ENCODE peak calls at places on chromosomes 7 and 10, in seven cellular contexts. J is H1, W is SK-N-SH, K is GM12878, E is HCT116, G is K562, N is HepG2. C is an unnamed sample.

GRCh38 chr10:132845041-132845551 is 59.1 kb upstream of the NKX6-2 start:
- DNase-seq in N (no peak), G (no peak), E (no peak), W (peak), K (no peak), J (no peak), C (no peak)

GRCh38 chr10:35216303-35216905 is 89.8 kb downstream of the CREM start:
- DNase-seq in E (no peak), K (no peak), W (no peak), G (no peak), N (peak), J (no peak), C (no peak)

GRCh38 chr10:4240641-4241197 is 455.7 kb upstream of the KLF6 start:
- DNase-seq in J (no peak), W (no peak), G (no peak), K (no peak), N (no peak), E (no peak), C (no peak)

GRCh38 chr10:22334414-22335203 is 10.7 kb upstream of the SPAG6 start:
- DNase-seq in K (no peak), J (peak), N (no peak), W (no peak), E (no peak), G (no peak), C (no peak)

GRCh38 chr10:34022195-34022594 is 687.7 kb upstream of the NRP1 start:
- DNase-seq in W (no peak), E (no peak), G (no peak), J (no peak), K (no peak), N (no peak), C (no peak)

GRCh38 chr7:96547371-96547811 is 162.3 kb downstream of the SEM1 start:
- DNase-seq in K (no peak), G (no peak), J (no peak), E (no peak), N (no peak), W (peak), C (no peak)

GRCh38 chr7:110921478-110922210 is 169.3 kb upstream of the LRRN3 start:
- DNase-seq in N (no peak), E (no peak), J (no peak), K (no peak), W (no peak), G (no peak), C (no peak)

GRCh38 chr10:72175166-72175565 is 40.6 kb upstream of the ANAPC16 start:
- DNase-seq in G (no peak), N (no peak), K (peak), W (no peak), J (no peak), E (no peak), C (no peak)

GRCh38 chr10:33335550-33335799 is 1.0 kb upstream of the NRP1 start:
- DNase-seq in J (no peak), G (no peak), N (no peak), K (no peak), W (no peak), E (no peak), C (no peak)

GRCh38 chr7:151637781-151638261 is 118.1 kb upstream of the RHEB start:
- DNase-seq in E (no peak), W (no peak), K (no peak), G (no peak), N (no peak), J (no peak), C (no peak)

GRCh38 chr7:22001345-22002004 is 55.8 kb upstream of the CDCA7L start:
- DNase-seq in W (peak), N (peak), G (peak), K (peak), J (no peak), E (peak), C (peak)

GRCh38 chr10:42754155-42755027 is 28.2 kb upstream of the BMS1 start:
- DNase-seq in E (no peak), W (peak), J (peak), N (no peak), K (no peak), G (peak), C (no peak)

GRCh38 chr7:36029846-36030510 is 123.1 kb upstream of the EEPD1 start:
- DNase-seq in J (no peak), G (no peak), N (no peak), W (no peak), K (no peak), E (no peak), C (no peak)

GRCh38 chr10:102621418-102622325 is 22.6 kb upstream of the TRIM8 start:
- DNase-seq in K (no peak), E (no peak), W (no peak), N (peak), G (no peak), J (no peak), C (peak)

GRCh38 chr10:131786756-131787605 is 113.8 kb upstream of the PPP2R2D start:
- DNase-seq in N (no peak), K (peak), W (peak), E (peak), G (no peak), J (no peak), C (no peak)

GRCh38 chr7:55065511-55066229 is 46.9 kb downstream of the EGFR start:
- DNase-seq in G (no peak), N (peak), E (peak), W (no peak), K (peak), J (no peak), C (peak)

GRCh38 chr10:16646474-16647059 is 124.9 kb upstream of the C1QL3 start:
- DNase-seq in K (peak), G (no peak), W (no peak), J (no peak), E (no peak), N (no peak), C (no peak)

GRCh38 chr7:101900103-101900502 is 82.7 kb downstream of the CUX1 start:
- DNase-seq in W (peak), E (no peak), G (no peak), K (no peak), N (no peak), J (no peak), C (no peak)
- TF ChIP-seq JUND in W (no peak), E (no peak), G (no peak), K (no peak), N (no peak), J (no peak), C (no peak)

GRCh38 chr10:19730071-19730470 is 86.2 kb upstream of the PLXDC2 start:
- DNase-seq in G (no peak), K (no peak), E (no peak), J (no peak), W (no peak), N (no peak), C (no peak)
- TF ChIP-seq JUND in G (no peak), K (no peak), E (no peak), J (no peak), W (peak), N (no peak), C (no peak)

DNA sequence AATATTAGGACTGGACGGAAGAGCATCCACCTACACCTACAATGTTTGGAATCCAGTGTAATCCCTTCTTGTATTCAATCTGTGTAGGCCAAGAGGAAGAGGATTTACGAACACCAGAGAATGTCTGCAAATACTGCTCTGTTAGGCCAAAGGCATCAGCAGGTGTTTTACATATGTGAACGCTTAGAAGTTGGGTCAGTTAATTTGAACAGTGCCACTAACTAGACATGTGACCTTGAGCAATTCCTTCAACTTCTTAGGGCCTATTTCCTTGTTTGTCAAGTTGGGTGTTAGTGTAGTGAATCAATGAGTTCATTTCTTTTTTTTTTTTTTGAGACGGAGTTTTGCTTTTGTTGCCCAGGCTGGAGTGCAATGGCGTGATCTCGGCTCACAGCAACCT is 35.4 kb downstream of the MYPN start:
- DNase-seq in W (no peak), E (no peak), N (no peak), J (no peak), K (no peak), G (no peak), C (no peak)
- TF ChIP-seq JUND in W (no peak), E (no peak), N (no peak), J (no peak), K (no peak), G (no peak), C (no peak)

GRCh38 chr7:94366163-94366562 is 28.5 kb upstream of the COL1A2 start:
- DNase-seq in E (no peak), W (no peak), G (no peak), N (no peak), J (no peak), K (no peak), C (no peak)
- TF ChIP-seq JUND in E (no peak), W (no peak), G (no peak), N (no peak), J (no peak), K (no peak), C (no peak)

DNA sequence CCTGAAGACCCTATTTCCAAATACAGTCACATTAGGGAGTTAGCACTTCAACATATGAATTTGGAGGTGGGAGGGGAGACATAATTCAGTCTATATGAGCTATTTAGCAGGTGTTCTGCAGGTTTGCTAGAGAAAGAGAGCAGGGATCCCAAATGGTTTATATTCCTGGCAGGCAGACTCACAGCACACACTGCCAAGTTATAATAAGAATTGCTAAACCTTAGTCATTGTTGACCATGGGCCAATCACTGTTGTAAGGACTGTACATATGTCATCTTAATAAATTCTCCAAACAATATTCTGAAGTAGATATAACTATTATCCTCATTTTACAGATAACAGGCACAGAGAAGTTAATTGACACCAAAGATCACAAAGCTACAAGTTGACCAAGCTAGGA is 1.5 kb upstream of the CCDC3 start:
- DNase-seq in K (no peak), W (no peak), J (no peak), G (no peak), E (no peak), N (no peak), C (no peak)
- TF ChIP-seq JUND in K (no peak), W (no peak), J (no peak), G (no peak), E (no peak), N (no peak), C (no peak)

DNA sequence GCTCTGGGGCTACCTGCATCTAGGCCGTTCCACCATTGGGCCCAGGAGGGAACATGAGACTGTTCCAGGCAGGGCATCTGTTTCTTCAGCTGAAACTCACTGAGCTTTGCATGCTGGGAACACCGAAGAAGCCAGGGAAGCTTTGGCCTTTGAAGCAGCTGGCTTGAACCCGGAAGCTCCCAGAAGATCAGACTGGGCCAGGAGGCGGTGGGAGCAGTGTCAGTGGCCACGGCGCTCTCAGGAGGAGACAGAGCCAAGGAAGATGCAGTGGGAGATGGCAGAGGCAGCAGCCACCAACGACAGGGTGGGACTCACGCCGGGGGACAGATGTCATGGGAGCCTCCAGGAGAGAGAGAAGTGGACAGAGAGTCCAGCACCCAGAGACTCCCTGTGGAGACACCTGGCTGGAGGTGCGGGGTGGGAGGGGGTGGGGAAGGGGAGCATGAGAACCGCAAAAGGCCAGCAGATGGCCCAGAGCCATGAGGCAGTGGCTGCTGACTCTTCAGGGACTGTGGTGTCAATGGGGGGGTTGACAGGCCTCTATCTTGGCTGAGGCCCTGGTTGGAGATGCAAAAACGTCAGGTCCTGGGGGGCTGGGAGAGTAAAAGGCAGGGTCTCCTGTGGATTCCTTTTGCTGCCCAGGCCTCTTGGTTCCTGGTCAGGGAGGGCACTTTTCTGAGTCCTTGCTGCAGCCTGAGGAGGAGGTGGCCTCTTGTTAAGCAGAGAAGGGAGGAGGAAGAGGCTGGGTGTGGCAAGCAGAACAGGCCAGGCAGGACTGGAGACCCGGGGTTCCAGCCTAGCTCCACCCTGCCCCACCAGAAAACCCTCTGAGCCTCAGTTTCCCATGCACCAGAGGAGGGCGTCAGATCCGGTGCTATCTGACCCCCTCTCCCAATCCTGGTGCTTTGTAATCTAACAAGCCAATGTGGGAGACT is 6.3 kb upstream of the AQP1 start:
- DNase-seq in K (no peak), J (no peak), E (no peak), G (no peak), N (no peak), W (no peak), C (no peak)
- TF ChIP-seq JUND in K (no peak), J (no peak), E (no peak), G (no peak), N (no peak), W (no peak), C (no peak)

DNA sequence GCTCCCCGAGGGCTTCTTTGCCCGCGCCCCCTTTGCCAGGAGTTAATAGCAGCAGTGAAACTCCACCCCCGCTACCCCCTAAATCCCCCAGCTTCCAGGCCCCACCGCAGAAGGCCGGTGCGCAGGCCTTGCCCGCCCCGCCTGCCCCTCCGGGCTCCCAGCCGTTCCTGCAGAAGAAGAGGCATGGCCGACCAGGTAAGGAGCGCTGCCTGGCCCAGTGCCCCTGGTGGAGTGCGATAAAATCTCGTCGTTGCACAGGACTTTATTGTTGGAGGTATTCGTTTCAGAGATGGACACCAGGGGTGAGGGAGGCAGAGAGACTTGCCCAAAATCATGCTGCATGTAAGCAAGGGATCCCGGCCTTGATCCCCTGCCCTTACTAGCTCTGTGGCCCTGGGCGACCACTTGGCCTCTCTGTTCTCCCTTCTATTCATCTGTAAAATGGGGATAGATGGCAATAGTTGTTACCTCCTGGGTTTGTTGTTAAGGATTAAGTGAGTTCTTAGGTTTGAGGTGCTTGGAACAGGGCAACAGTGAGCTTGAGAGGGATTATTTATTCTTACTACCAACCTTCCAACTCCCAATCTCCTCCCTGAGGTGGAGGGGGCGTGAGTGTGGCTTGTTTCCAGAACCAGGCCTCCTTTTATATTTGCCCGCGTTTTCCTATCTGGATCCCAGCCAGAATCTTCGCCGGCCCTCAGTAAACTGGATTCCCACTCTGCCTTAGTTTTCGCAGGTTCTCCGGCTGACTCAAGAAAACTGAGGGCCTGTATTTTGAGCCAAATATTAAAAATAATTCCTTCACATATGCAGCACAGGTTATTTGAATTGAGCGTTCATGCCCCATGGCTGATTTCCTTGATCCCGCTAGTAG is 78.3 kb downstream of the WIPF3 start:
- DNase-seq in N (no peak), G (no peak), J (no peak), E (no peak), K (no peak), W (peak), C (peak)
- TF ChIP-seq JUND in N (no peak), G (no peak), J (no peak), E (no peak), K (no peak), W (no peak), C (no peak)

GRCh38 chr7:27151945-27152815 is at the start of gene HOXA3:
- DNase-seq in J (peak), G (no peak), W (peak), E (no peak), K (no peak), N (no peak), C (no peak)
- TF ChIP-seq JUND in J (no peak), G (no peak), W (no peak), E (no peak), K (no peak), N (no peak), C (no peak)